ENCODE peak calls at places on chromosomes 1 and 21, in ten cellular contexts. X is psoas muscle, V is tibial nerve, H is HFFc6, L is GM13977, W is BJ, S is right atrium auricular region, R is Peyer's patch, N is A549, G is RWPE1. A is an unnamed sample.

GRCh38 chr1:162983671-162984425 is 85.3 kb upstream of the RGS4 start:
- DNase-seq in X (no peak), V (no peak), H (peak; percentile 28), L (no peak), W (no peak), S (no peak), R (no peak), N (no peak), G (no peak), A (no peak)

GRCh38 chr1:41540886-41541591 is 56.6 kb upstream of the EDN2 start:
- DNase-seq in X (no peak), V (no peak), H (peak; percentile 3), L (no peak), W (no peak), S (no peak), R (peak; percentile 48), N (no peak), G (peak; percentile 12), A (no peak)

GRCh38 chr1:95731466-95731865 is 497.5 kb downstream of the RWDD3 start:
- DNase-seq in X (no peak), V (no peak), H (no peak), L (no peak), W (no peak), S (no peak), R (no peak), N (no peak), G (no peak), A (no peak)

GRCh38 chr1:183284086-183284485 is 98.0 kb downstream of the LAMC2 start:
- DNase-seq in X (no peak), V (no peak), H (no peak), L (no peak), W (no peak), S (no peak), R (no peak), N (no peak), G (no peak), A (no peak)

GRCh38 chr1:199612976-199613774 is 414.3 kb upstream of the NR5A2 start:
- DNase-seq in X (no peak), V (no peak), H (peak; percentile 21), L (no peak), W (no peak), S (no peak), R (no peak), N (no peak), G (peak; percentile 76), A (no peak)

GRCh38 chr1:67615886-67616285 is 69.1 kb upstream of the GADD45A start:
- DNase-seq in X (no peak), V (no peak), H (no peak), L (no peak), W (no peak), S (no peak), R (no peak), N (no peak), G (no peak), A (no peak)

GRCh38 chr1:159279754-159280153 is 22.4 kb upstream of the FCER1A start:
- DNase-seq in X (no peak), V (no peak), H (no peak), L (no peak), W (no peak), S (no peak), R (no peak), N (no peak), G (no peak), A (no peak)

GRCh38 chr21:36773111-36773510 is 74.2 kb downstream of the SIM2 start:
- DNase-seq in X (peak; percentile 88), V (no peak), H (peak; percentile 63), L (no peak), W (no peak), S (no peak), R (peak; percentile 76), N (no peak), G (peak; percentile 68), A (no peak)

GRCh38 chr1:182426442-182427430 is 23.2 kb upstream of the RGSL1 start:
- DNase-seq in X (no peak), V (no peak), H (no peak), L (peak; percentile 66), W (no peak), S (no peak), R (no peak), N (no peak), G (no peak), A (no peak)

GRCh38 chr1:209241481-209241880 is 342.0 kb upstream of the CAMK1G start:
- DNase-seq in X (no peak), V (no peak), H (no peak), L (no peak), W (no peak), S (no peak), R (no peak), N (no peak), G (no peak), A (no peak)

GRCh38 chr1:39305555-39305954 is 101.1 kb downstream of the MACF1 start:
- DNase-seq in X (no peak), V (no peak), H (no peak), L (peak; percentile 13), W (no peak), S (no peak), R (no peak), N (no peak), G (no peak), A (no peak)

GRCh38 chr1:189150624-189151023 is 1327.0 kb downstream of the BRINP3 start:
- DNase-seq in X (no peak), V (no peak), H (no peak), L (no peak), W (no peak), S (no peak), R (no peak), N (no peak), G (no peak), A (no peak)

GRCh38 chr1:161885759-161886158 is 119.6 kb downstream of the ATF6 start:
- DNase-seq in X (no peak), V (no peak), H (no peak), L (no peak), W (no peak), S (no peak), R (no peak), N (no peak), G (no peak), A (no peak)

GRCh38 chr1:94239796-94240195 is 2.4 kb upstream of the ARHGAP29 start:
- DNase-seq in X (no peak), V (no peak), H (no peak), L (no peak), W (no peak), S (no peak), R (no peak), N (no peak), G (no peak), A (no peak)

GRCh38 chr1:94235189-94236020 is 2.0 kb downstream of the ARHGAP29 start:
- DNase-seq in X (no peak), V (no peak), H (no peak), L (no peak), W (no peak), S (no peak), R (no peak), N (no peak), G (no peak), A (no peak)

GRCh38 chr1:94236021-94236491 is 1.3 kb downstream of the ARHGAP29 start:
- DNase-seq in X (no peak), V (no peak), H (no peak), L (no peak), W (peak; percentile 36), S (no peak), R (no peak), N (no peak), G (no peak), A (no peak)

GRCh38 chr1:94236630-94237290 is 624 bp downstream of the ARHGAP29 start:
- DNase-seq in X (peak; percentile 62), V (no peak), H (peak; percentile 36), L (peak; percentile 23), W (no peak), S (no peak), R (peak; percentile 49), N (no peak), G (no peak), A (no peak)

GRCh38 chr1:94237291-94238226 is at the start of gene ARHGAP29:
- DNase-seq in X (peak; percentile 82), V (peak; percentile 63), H (peak; percentile 58), L (peak; percentile 85), W (no peak), S (peak; percentile 77), R (peak; percentile 80), N (peak; percentile 48), G (peak; percentile 84), A (no peak)
- TF ChIP-seq CTCF in X (peak; percentile 1), V (no peak), H (no peak), L (no peak), W (no peak), S (no peak), R (no peak), N (no peak), G (no peak), A (no peak)

GRCh38 chr1:176878750-176879536 is 285.6 kb downstream of the ASTN1 start:
- DNase-seq in X (no peak), V (no peak), H (no peak), L (no peak), W (no peak), S (no peak), R (no peak), N (no peak), G (no peak), A (no peak)
- TF ChIP-seq CTCF in X (no peak), V (no peak), H (peak; percentile 9), L (no peak), W (no peak), S (no peak), R (no peak), N (no peak), G (no peak), A (no peak)

GRCh38 chr1:88549536-88549935 is 134.5 kb upstream of the PKN2 start:
- DNase-seq in X (no peak), V (no peak), H (peak; percentile 1), L (no peak), W (no peak), S (no peak), R (no peak), N (no peak), G (no peak), A (no peak)
- TF ChIP-seq CTCF in X (peak; percentile 8), V (peak; percentile 14), H (peak; percentile 63), L (no peak), W (peak; percentile 26), S (peak; percentile 18), R (peak; percentile 17), N (peak; percentile 29), G (peak; percentile 30), A (no peak)

GRCh38 chr1:1306070-1306660 is 1.6 kb downstream of the ACAP3 start:
- DNase-seq in X (no peak), V (no peak), H (no peak), L (no peak), W (no peak), S (no peak), R (no peak), N (no peak), G (no peak), A (no peak)
- TF ChIP-seq CTCF in X (no peak), V (no peak), H (peak; percentile 29), L (peak; percentile 48), W (peak; percentile 46), S (no peak), R (no peak), N (no peak), G (no peak), A (no peak)

DNA sequence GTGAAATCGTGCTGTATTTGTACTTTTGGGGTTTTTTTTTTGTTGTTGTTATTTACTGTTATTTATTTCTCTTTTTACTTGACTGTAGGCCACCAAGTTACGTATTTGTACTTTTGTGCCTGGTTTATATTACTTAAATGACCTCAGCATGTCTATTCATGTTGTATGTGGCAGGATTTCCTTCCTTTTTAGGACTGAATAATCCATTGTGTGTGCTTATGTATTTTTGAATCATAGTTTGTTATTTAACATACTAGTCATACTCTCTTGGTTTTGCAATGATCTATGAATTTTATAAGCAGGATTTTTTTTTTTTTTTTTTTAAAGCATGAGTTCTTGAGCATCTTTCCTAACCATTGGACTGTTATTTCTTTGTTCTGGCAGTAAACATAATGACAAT is 51.2 kb downstream of the RNF2 start:
- DNase-seq in X (no peak), V (no peak), H (no peak), L (no peak), W (no peak), S (no peak), R (no peak), N (no peak), G (peak; percentile 52), A (peak; percentile 13)
- TF ChIP-seq CTCF in X (no peak), V (no peak), H (no peak), L (no peak), W (no peak), S (no peak), R (no peak), N (no peak), G (no peak), A (no peak)